ENCODE peak calls at places on chromosomes 5 and 9, in six cellular contexts. One of them, this sample, is unnamed.
A peak's percentile ranks its signal among the peaks of the same experiment; 100 is the strongest.

GRCh38 chr9:18189876-18190670 is 283.9 kb upstream of the ADAMTSL1 start:
- DNase-seq in HCT116: no peak
- DNase-seq in GM12878: no peak
- DNase-seq in HepG2: no peak
- DNase-seq in K562: no peak
- DNase-seq in H1: no peak
- DNase-seq in this sample: no peak

GRCh38 chr5:159032656-159033350 is 66.9 kb downstream of the EBF1 start:
- DNase-seq in HCT116: no peak
- DNase-seq in GM12878: no peak
- DNase-seq in HepG2: no peak
- DNase-seq in K562: no peak
- DNase-seq in H1: no peak
- DNase-seq in this sample: no peak

GRCh38 chr5:59923465-59923864 is 29.9 kb upstream of the PDE4D start:
- DNase-seq in HCT116: no peak
- DNase-seq in GM12878: no peak
- DNase-seq in HepG2: no peak
- DNase-seq in K562: no peak
- DNase-seq in H1: no peak
- DNase-seq in this sample: peak; percentile 44

GRCh38 chr9:29044959-29045358 is 1471.7 kb upstream of the C9orf72 start:
- DNase-seq in HCT116: peak; percentile 10
- DNase-seq in GM12878: no peak
- DNase-seq in HepG2: peak; percentile 1
- DNase-seq in K562: no peak
- DNase-seq in H1: no peak
- DNase-seq in this sample: no peak

GRCh38 chr5:87282254-87282653 is 14.6 kb downstream of the RASA1 start:
- DNase-seq in HCT116: no peak
- DNase-seq in GM12878: no peak
- DNase-seq in HepG2: no peak
- DNase-seq in K562: no peak
- DNase-seq in H1: no peak
- DNase-seq in this sample: no peak

GRCh38 chr5:140800816-140801493 is at the start of gene PCDHA3:
- DNase-seq in HCT116: no peak
- DNase-seq in GM12878: no peak
- DNase-seq in HepG2: peak; percentile 9
- DNase-seq in K562: no peak
- DNase-seq in H1: no peak
- DNase-seq in this sample: peak; percentile 73

GRCh38 chr9:135339378-135339973 is 140.1 kb upstream of the PPP1R26 start:
- DNase-seq in HCT116: no peak
- DNase-seq in GM12878: no peak
- DNase-seq in HepG2: no peak
- DNase-seq in K562: no peak
- DNase-seq in H1: no peak
- DNase-seq in this sample: no peak

GRCh38 chr9:118059520-118060278 is 355.5 kb downstream of the TLR4 start:
- DNase-seq in HCT116: no peak
- DNase-seq in GM12878: no peak
- DNase-seq in HepG2: peak; percentile 1
- DNase-seq in K562: no peak
- DNase-seq in H1: peak; percentile 51
- DNase-seq in this sample: no peak

GRCh38 chr5:149581931-149582768 is 852 bp downstream of the ARHGEF37 start:
- DNase-seq in HCT116: no peak
- DNase-seq in GM12878: no peak
- DNase-seq in HepG2: no peak
- DNase-seq in K562: no peak
- DNase-seq in H1: peak; percentile 58
- DNase-seq in this sample: no peak

GRCh38 chr5:17216176-17216973 is 1.1 kb upstream of the BASP1 start:
- DNase-seq in HCT116: peak; percentile 34
- DNase-seq in GM12878: peak; percentile 62
- DNase-seq in HepG2: peak; percentile 42
- DNase-seq in K562: peak; percentile 21
- DNase-seq in H1: peak; percentile 84
- DNase-seq in this sample: peak; percentile 87

GRCh38 chr9:22683393-22684075 is 236.9 kb downstream of the DMRTA1 start:
- DNase-seq in HCT116: no peak
- DNase-seq in GM12878: no peak
- DNase-seq in HepG2: no peak
- DNase-seq in K562: no peak
- DNase-seq in H1: no peak
- DNase-seq in this sample: no peak

GRCh38 chr5:1378866-1379659 is 34.2 kb upstream of the CLPTM1L start:
- DNase-seq in HCT116: no peak
- DNase-seq in GM12878: no peak
- DNase-seq in HepG2: no peak
- DNase-seq in K562: no peak
- DNase-seq in H1: no peak
- DNase-seq in this sample: no peak

GRCh38 chr9:73270967-73271722 is 119.5 kb downstream of the ANXA1 start:
- DNase-seq in HCT116: peak; percentile 10
- DNase-seq in GM12878: no peak
- DNase-seq in HepG2: peak; percentile 75
- DNase-seq in K562: no peak
- DNase-seq in H1: no peak
- DNase-seq in this sample: peak; percentile 52

GRCh38 chr5:54259090-54259489 is 51.3 kb downstream of the ARL15 start:
- DNase-seq in HCT116: no peak
- DNase-seq in GM12878: no peak
- DNase-seq in HepG2: no peak
- DNase-seq in K562: no peak
- DNase-seq in H1: no peak
- DNase-seq in this sample: no peak

GRCh38 chr9:121282309-121283071 is 14.5 kb downstream of the GSN start:
- DNase-seq in HCT116: no peak
- DNase-seq in GM12878: no peak
- DNase-seq in HepG2: no peak
- DNase-seq in K562: no peak
- DNase-seq in H1: no peak
- DNase-seq in this sample: no peak

GRCh38 chr5:168831438-168831837 is 252.3 kb upstream of the PANK3 start:
- DNase-seq in HCT116: no peak
- DNase-seq in GM12878: no peak
- DNase-seq in HepG2: no peak
- DNase-seq in K562: no peak
- DNase-seq in H1: no peak
- DNase-seq in this sample: no peak

GRCh38 chr5:43192558-43193170 is 639 bp downstream of the NIM1K start:
- DNase-seq in HCT116: no peak
- DNase-seq in GM12878: no peak
- DNase-seq in HepG2: no peak
- DNase-seq in K562: no peak
- DNase-seq in H1: peak; percentile 49
- DNase-seq in this sample: no peak

GRCh38 chr5:127970081-127970480 is 113.5 kb upstream of the SLC12A2 start:
- DNase-seq in HCT116: no peak
- DNase-seq in GM12878: no peak
- DNase-seq in HepG2: no peak
- DNase-seq in K562: no peak
- DNase-seq in H1: no peak
- DNase-seq in this sample: no peak

GRCh38 chr9:126630458-126631237 is 16.9 kb downstream of the LMX1B start:
- DNase-seq in HCT116: no peak
- DNase-seq in GM12878: no peak
- DNase-seq in HepG2: no peak
- DNase-seq in K562: no peak
- DNase-seq in H1: no peak
- DNase-seq in this sample: no peak

GRCh38 chr5:64680289-64680688 is 10.0 kb upstream of the SHISAL2B start:
- DNase-seq in HCT116: no peak
- DNase-seq in GM12878: no peak
- DNase-seq in HepG2: peak; percentile 6
- DNase-seq in K562: no peak
- DNase-seq in H1: no peak
- DNase-seq in this sample: no peak

GRCh38 chr5:64678400-64678799 is 11.9 kb upstream of the SHISAL2B start:
- DNase-seq in HCT116: no peak
- DNase-seq in GM12878: no peak
- DNase-seq in HepG2: no peak
- DNase-seq in K562: no peak
- DNase-seq in H1: no peak
- DNase-seq in this sample: no peak

GRCh38 chr5:64682608-64683007 is 7.7 kb upstream of the SHISAL2B start:
- DNase-seq in HCT116: peak; percentile 28
- DNase-seq in GM12878: no peak
- DNase-seq in HepG2: peak; percentile 22
- DNase-seq in K562: no peak
- DNase-seq in H1: no peak
- DNase-seq in this sample: peak; percentile 18
- TF ChIP-seq JUND in HCT116: no peak
- TF ChIP-seq JUND in GM12878: no peak
- TF ChIP-seq JUND in HepG2: no peak
- TF ChIP-seq JUND in K562: no peak
- TF ChIP-seq JUND in H1: no peak
- TF ChIP-seq JUND in this sample: no peak

GRCh38 chr9:13568446-13568845 is 289.0 kb upstream of the MPDZ start:
- DNase-seq in HCT116: no peak
- DNase-seq in GM12878: no peak
- DNase-seq in HepG2: no peak
- DNase-seq in K562: no peak
- DNase-seq in H1: no peak
- DNase-seq in this sample: no peak
- TF ChIP-seq JUND in HCT116: no peak
- TF ChIP-seq JUND in GM12878: no peak
- TF ChIP-seq JUND in HepG2: no peak
- TF ChIP-seq JUND in K562: no peak
- TF ChIP-seq JUND in H1: no peak
- TF ChIP-seq JUND in this sample: no peak

GRCh38 chr9:138045541-138046490 is 168.2 kb downstream of the CACNA1B start:
- DNase-seq in HCT116: no peak
- DNase-seq in GM12878: no peak
- DNase-seq in HepG2: no peak
- DNase-seq in K562: no peak
- DNase-seq in H1: peak; percentile 33
- DNase-seq in this sample: no peak
- TF ChIP-seq JUND in HCT116: no peak
- TF ChIP-seq JUND in GM12878: no peak
- TF ChIP-seq JUND in HepG2: no peak
- TF ChIP-seq JUND in K562: no peak
- TF ChIP-seq JUND in H1: no peak
- TF ChIP-seq JUND in this sample: no peak

DNA sequence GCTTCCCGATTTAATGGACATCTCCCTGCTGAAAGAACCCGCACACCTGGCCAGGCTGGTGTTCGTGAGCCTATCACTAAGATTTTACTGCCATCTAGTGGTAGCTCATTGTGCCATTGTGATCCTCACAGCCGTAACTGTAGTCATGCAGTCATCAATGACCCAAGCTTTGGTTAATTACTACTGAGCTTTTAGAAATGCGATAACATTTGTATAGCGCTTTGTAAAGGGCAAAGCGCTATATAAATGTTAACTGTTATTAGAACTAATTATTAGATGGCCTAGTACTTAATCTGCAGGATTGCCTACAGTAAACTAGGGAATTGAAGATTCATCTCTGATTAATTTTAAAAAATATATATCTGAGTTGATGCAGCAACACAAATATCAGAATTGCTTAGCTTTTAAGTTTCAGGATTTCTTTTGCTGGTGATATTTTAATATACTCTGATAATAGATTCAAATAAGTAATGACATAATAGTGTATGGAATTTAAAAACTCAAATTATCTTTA is 90.2 kb downstream of the HACD4 start:
- DNase-seq in HCT116: peak; percentile 62
- DNase-seq in GM12878: peak; percentile 54
- DNase-seq in HepG2: peak; percentile 63
- DNase-seq in K562: no peak
- DNase-seq in H1: peak; percentile 57
- DNase-seq in this sample: peak; percentile 23
- TF ChIP-seq JUND in HCT116: no peak
- TF ChIP-seq JUND in GM12878: no peak
- TF ChIP-seq JUND in HepG2: no peak
- TF ChIP-seq JUND in K562: no peak
- TF ChIP-seq JUND in H1: no peak
- TF ChIP-seq JUND in this sample: no peak

GRCh38 chr9:114627553-114627952 is 16.5 kb downstream of the TMEM268 start:
- DNase-seq in HCT116: no peak
- DNase-seq in GM12878: no peak
- DNase-seq in HepG2: no peak
- DNase-seq in K562: no peak
- DNase-seq in H1: no peak
- DNase-seq in this sample: no peak

GRCh38 chr9:114621561-114621960 is 10.5 kb downstream of the TMEM268 start:
- DNase-seq in HCT116: no peak
- DNase-seq in GM12878: no peak
- DNase-seq in HepG2: no peak
- DNase-seq in K562: no peak
- DNase-seq in H1: no peak
- DNase-seq in this sample: no peak

GRCh38 chr9:114626415-114627029 is 15.4 kb downstream of the TMEM268 start:
- DNase-seq in HCT116: no peak
- DNase-seq in GM12878: no peak
- DNase-seq in HepG2: no peak
- DNase-seq in K562: no peak
- DNase-seq in H1: no peak
- DNase-seq in this sample: no peak

GRCh38 chr9:114621975-114622609 is 11.0 kb downstream of the TMEM268 start:
- DNase-seq in HCT116: no peak
- DNase-seq in GM12878: no peak
- DNase-seq in HepG2: no peak
- DNase-seq in K562: no peak
- DNase-seq in H1: no peak
- DNase-seq in this sample: peak; percentile 44

DNA sequence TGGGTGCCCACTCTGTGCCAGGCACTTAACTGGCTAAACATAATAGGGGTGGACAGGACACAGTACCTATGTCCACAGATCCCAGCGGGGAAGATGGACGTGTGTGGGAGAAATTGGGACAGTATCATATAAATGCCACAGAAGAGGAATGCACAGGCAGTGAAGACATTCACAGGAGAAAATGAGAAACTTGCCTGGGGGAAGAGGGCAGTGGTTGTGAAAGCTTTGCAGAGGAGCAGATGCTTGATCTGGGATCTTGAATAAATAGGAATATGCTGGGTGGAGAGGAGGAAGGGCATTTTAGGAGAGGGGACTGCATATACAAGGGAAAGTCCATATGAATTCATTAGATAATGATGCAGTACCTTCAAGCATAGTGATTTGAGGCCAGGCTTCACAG is 13.6 kb downstream of the TMEM268 start:
- DNase-seq in HCT116: no peak
- DNase-seq in GM12878: no peak
- DNase-seq in HepG2: no peak
- DNase-seq in K562: no peak
- DNase-seq in H1: no peak
- DNase-seq in this sample: no peak
- TF ChIP-seq JUND in HCT116: no peak
- TF ChIP-seq JUND in GM12878: no peak
- TF ChIP-seq JUND in HepG2: no peak
- TF ChIP-seq JUND in K562: no peak
- TF ChIP-seq JUND in H1: no peak
- TF ChIP-seq JUND in this sample: no peak

This sample was measured in T47D.